ENCODE peak calls at places on chromosomes 7 and 10, in nine cellular contexts. U, F, D, L, P, N, G, K and E are unnamed samples.

GRCh38 chr10:95324436-95325268 is 33.8 kb upstream of the PDLIM1 start:
- DNase-seq in F (no peak), K (no peak), G (no peak), N (no peak), L (no peak), D (no peak), U (no peak), P (no peak), E (peak)

GRCh38 chr10:103896225-103896624 is 21.8 kb downstream of the STN1 start:
- DNase-seq in N (peak), U (no peak), F (no peak), L (no peak), P (no peak), G (no peak), D (peak), K (no peak), E (no peak)

GRCh38 chr10:77532068-77532467 is 105.5 kb downstream of the KCNMA1 start:
- DNase-seq in F (no peak), D (no peak), G (no peak), L (no peak), N (peak), K (no peak), U (no peak), P (no peak), E (no peak)

GRCh38 chr7:63899691-63900393 is 98.8 kb upstream of the ZNF722 start:
- DNase-seq in F (peak), G (peak), D (peak), N (no peak), P (peak), L (no peak), U (peak), K (peak), E (peak)

GRCh38 chr10:16386855-16387254 is 50.0 kb upstream of the PTER start:
- DNase-seq in D (no peak), K (no peak), F (no peak), G (no peak), N (no peak), L (no peak), P (no peak), U (no peak), E (peak)

GRCh38 chr7:100154651-100155491 is 3.7 kb downstream of the TRAPPC14 start:
- DNase-seq in K (no peak), F (peak), G (no peak), N (no peak), D (no peak), U (no peak), P (no peak), L (no peak), E (no peak)

GRCh38 chr7:98870807-98871491 is 1.1 kb upstream of the TMEM130 start:
- DNase-seq in N (no peak), L (no peak), G (no peak), P (no peak), D (no peak), K (no peak), U (no peak), F (no peak), E (no peak)

GRCh38 chr7:35991511-35992232 is 161.4 kb upstream of the EEPD1 start:
- DNase-seq in U (no peak), D (no peak), L (no peak), F (no peak), N (no peak), K (no peak), P (no peak), G (no peak), E (no peak)

GRCh38 chr7:151174246-151175046 is 7.0 kb upstream of the GBX1 start:
- DNase-seq in F (no peak), N (peak), U (no peak), G (no peak), K (peak), D (no peak), L (no peak), P (no peak), E (no peak)

GRCh38 chr7:139958599-139959380 is 104.0 kb downstream of the PARP12 start:
- DNase-seq in G (no peak), F (no peak), P (no peak), K (no peak), N (no peak), D (no peak), L (no peak), U (no peak), E (no peak)

GRCh38 chr10:114652402-114653368 is 5.4 kb downstream of the ABLIM1 start:
- DNase-seq in P (no peak), G (no peak), K (no peak), L (no peak), D (no peak), F (no peak), U (no peak), N (no peak), E (no peak)

GRCh38 chr10:71429929-71430328 is 33.2 kb downstream of the CDH23 start:
- DNase-seq in U (no peak), G (no peak), N (no peak), P (no peak), L (no peak), K (no peak), F (no peak), D (no peak), E (no peak)

GRCh38 chr10:77504870-77505257 is 132.7 kb downstream of the KCNMA1 start:
- DNase-seq in K (no peak), U (no peak), P (no peak), N (no peak), F (no peak), G (no peak), D (peak), L (no peak), E (peak)

GRCh38 chr7:19001854-19002253 is 115.6 kb downstream of the TWIST1 start:
- DNase-seq in D (no peak), K (no peak), G (no peak), F (no peak), P (no peak), N (peak), L (no peak), U (no peak), E (no peak)

GRCh38 chr7:23490357-23491131 is 20.3 kb upstream of the IGF2BP3 start:
- DNase-seq in D (no peak), F (peak), L (peak), K (peak), N (peak), G (peak), P (peak), U (peak), E (no peak)

GRCh38 chr10:19817251-19818046 is 1.2 kb downstream of the PLXDC2 start:
- DNase-seq in K (no peak), F (peak), N (no peak), D (no peak), U (no peak), L (no peak), P (no peak), G (peak), E (no peak)